ENCODE peak calls at places on chromosomes 12 and 14, in nine cellular contexts. U is fibroblast of lung; B is activated CD8-positive, alpha-beta T cell treated with anti-CD3 and anti-CD28 coated beads, Interleukin-2, amount 10 ng/mL, durations not matched to agents 7 days and 5 days; M is posterior cingulate gyrus; J is lower leg skin; T is D341Med; O is islet precursor cell; A is naive thymus-derived CD4-positive, alpha-beta T cell; Y is RWPE1. E is an unnamed sample.
A peak's percentile ranks its signal among the peaks of the same experiment; 100 is the strongest.

GRCh38 chr14:89870335-89870734 is 84.2 kb downstream of the EFCAB11 start:
- DNase-seq in U (peak; percentile 41), B (no peak), M (no peak), J (no peak), T (no peak), O (no peak), A (no peak), Y (peak; percentile 37), E (no peak)

GRCh38 chr14:79842270-79842669 is 369.0 kb downstream of the DIO2 start:
- DNase-seq in U (peak; percentile 91), B (no peak), M (no peak), J (no peak), T (no peak), O (peak; percentile 83), A (no peak), Y (no peak), E (no peak)

GRCh38 chr12:116880213-116880816 is 926 bp downstream of the HRK start:
- DNase-seq in U (no peak), B (no peak), M (no peak), J (no peak), T (no peak), O (no peak), A (no peak), Y (no peak), E (no peak)

GRCh38 chr12:29317556-29318363 is 63.2 kb downstream of the ERGIC2 start:
- DNase-seq in U (peak; percentile 40), B (peak; percentile 69), M (no peak), J (no peak), T (peak; percentile 71), O (peak; percentile 72), A (peak; percentile 48), Y (peak; percentile 36), E (peak; percentile 56)

GRCh38 chr12:127964717-127965116 is 302.3 kb upstream of the TMEM132C start:
- DNase-seq in U (peak; percentile 45), B (no peak), M (no peak), J (no peak), T (no peak), O (no peak), A (no peak), Y (no peak), E (no peak)

GRCh38 chr12:96421014-96421413 is 20.8 kb upstream of the CDK17 start:
- DNase-seq in U (no peak), B (peak; percentile 45), M (no peak), J (no peak), T (no peak), O (no peak), A (no peak), Y (no peak), E (no peak)

GRCh38 chr14:44880791-44881190 is 81.0 kb downstream of the KLHL28 start:
- DNase-seq in U (no peak), B (no peak), M (no peak), J (no peak), T (no peak), O (no peak), A (no peak), Y (no peak), E (no peak)

GRCh38 chr12:51009038-51009437 is 17.1 kb downstream of the SLC11A2 start:
- DNase-seq in U (peak; percentile 16), B (peak; percentile 73), M (peak; percentile 87), J (peak; percentile 95), T (peak; percentile 57), O (no peak), A (peak; percentile 52), Y (no peak), E (peak; percentile 42)

GRCh38 chr14:104460920-104461651 is 118.5 kb upstream of the C14orf180 start:
- DNase-seq in U (no peak), B (peak; percentile 16), M (no peak), J (peak; percentile 82), T (peak; percentile 47), O (peak; percentile 57), A (no peak), Y (no peak), E (no peak)

GRCh38 chr12:15163577-15163976 is 57.6 kb downstream of the RERG start:
- DNase-seq in U (peak; percentile 9), B (no peak), M (no peak), J (no peak), T (no peak), O (no peak), A (no peak), Y (no peak), E (no peak)

GRCh38 chr14:79965896-79966295 is 245.4 kb downstream of the DIO2 start:
- DNase-seq in U (peak; percentile 80), B (no peak), M (no peak), J (no peak), T (no peak), O (no peak), A (no peak), Y (no peak), E (no peak)

GRCh38 chr12:26121841-26122680 is 2.8 kb downstream of the BHLHE41 start:
- DNase-seq in U (peak; percentile 44), B (peak; percentile 33), M (peak; percentile 32), J (no peak), T (peak; percentile 75), O (peak; percentile 74), A (no peak), Y (no peak), E (peak; percentile 26)

GRCh38 chr12:122013792-122014590 is 7.7 kb upstream of the BCL7A start:
- DNase-seq in U (no peak), B (no peak), M (no peak), J (no peak), T (no peak), O (no peak), A (no peak), Y (no peak), E (no peak)

GRCh38 chr12:53754196-53754595 is 2.4 kb upstream of the CISTR start:
- DNase-seq in U (no peak), B (no peak), M (no peak), J (no peak), T (no peak), O (no peak), A (no peak), Y (no peak), E (no peak)

GRCh38 chr12:132729541-132730320 is 19.1 kb downstream of the PGAM5 start:
- DNase-seq in U (no peak), B (no peak), M (peak; percentile 46), J (no peak), T (no peak), O (no peak), A (no peak), Y (no peak), E (no peak)

GRCh38 chr12:64733857-64734256 is 25.3 kb downstream of the GNS start:
- DNase-seq in U (no peak), B (no peak), M (peak; percentile 36), J (no peak), T (no peak), O (no peak), A (no peak), Y (peak; percentile 89), E (no peak)

GRCh38 chr12:25990495-25990894 is 32.0 kb downstream of the RASSF8 start:
- DNase-seq in U (no peak), B (no peak), M (no peak), J (no peak), T (no peak), O (no peak), A (no peak), Y (no peak), E (no peak)

GRCh38 chr12:132021031-132021871 is 71.5 kb downstream of the EP400 start:
- DNase-seq in U (no peak), B (no peak), M (no peak), J (peak; percentile 72), T (no peak), O (no peak), A (no peak), Y (no peak), E (no peak)

GRCh38 chr12:67306712-67307111 is 37.6 kb downstream of the CAND1 start:
- DNase-seq in U (no peak), B (no peak), M (no peak), J (no peak), T (no peak), O (no peak), A (no peak), Y (no peak), E (no peak)

GRCh38 chr14:83867871-83868270 is 1662.1 kb upstream of the FLRT2 start:
- DNase-seq in U (no peak), B (no peak), M (no peak), J (no peak), T (no peak), O (no peak), A (no peak), Y (no peak), E (no peak)

GRCh38 chr12:132687211-132688164 is at the start of the genes POLE and PXMP2:
- DNase-seq in U (peak; percentile 92), B (peak; percentile 97), M (peak; percentile 92), J (peak; percentile 99), T (peak; percentile 98), O (peak; percentile 99), A (peak; percentile 85), Y (peak; percentile 96), E (peak; percentile 96)